ENCODE peak calls at places on chromosomes 13 and 19, in five cellular contexts. O, U, W, S and M are unnamed samples.

GRCh38 chr13:35598233-35598632 is 121.7 kb upstream of the MAB21L1 start:
- DNase-seq in U (no peak), O (no peak), S (no peak), W (no peak), M (no peak)

GRCh38 chr13:108595416-108596257 is 33.8 kb upstream of the MYO16 start:
- DNase-seq in U (no peak), W (no peak), O (peak), S (no peak), M (no peak)

GRCh38 chr19:12794936-12795335 is 3.6 kb downstream of the JUNB start:
- DNase-seq in W (no peak), O (no peak), U (no peak), S (no peak), M (no peak)

GRCh38 chr19:16465239-16465638 is 6.5 kb downstream of the EPS15L1 start:
- DNase-seq in W (no peak), U (no peak), S (no peak), O (no peak), M (no peak)

GRCh38 chr19:40806385-40807146 is 7.6 kb downstream of the EGLN2 start:
- DNase-seq in O (peak), W (peak), U (peak), S (peak), M (peak)

GRCh38 chr13:38309397-38309796 is 40.3 kb upstream of the UFM1 start:
- DNase-seq in O (no peak), U (no peak), S (no peak), W (no peak), M (no peak)

GRCh38 chr13:79492313-79492798 is 11.4 kb downstream of the NDFIP2 start:
- DNase-seq in S (no peak), W (no peak), O (no peak), U (no peak), M (no peak)

GRCh38 chr13:102800145-102801041 is 1.5 kb downstream of the BIVM start:
- DNase-seq in U (peak), S (peak), W (peak), O (peak), M (peak)

GRCh38 chr19:13428352-13428751 is 77.9 kb downstream of the CACNA1A start:
- DNase-seq in O (peak), S (no peak), U (no peak), W (no peak), M (no peak)

GRCh38 chr13:41639955-41640780 is 182.8 kb downstream of the RGCC start:
- DNase-seq in W (no peak), U (no peak), O (no peak), S (no peak), M (peak)

GRCh38 chr19:40363128-40363527 is 14.6 kb downstream of the PLD3 start:
- DNase-seq in S (no peak), U (no peak), O (no peak), W (no peak), M (no peak)

GRCh38 chr13:44373601-44374347 is at the start of gene SERP2:
- DNase-seq in W (peak), S (no peak), O (no peak), U (peak), M (no peak)

GRCh38 chr13:100244431-100244830 is 155.5 kb downstream of the PCCA start:
- DNase-seq in W (no peak), S (no peak), U (no peak), O (no peak), M (no peak)

GRCh38 chr13:52891685-52892084 is 43.2 kb upstream of the PCDH8 start:
- DNase-seq in U (no peak), W (no peak), S (no peak), O (no peak), M (no peak)

GRCh38 chr13:75776550-75776949 is 140.4 kb downstream of the LMO7 start:
- DNase-seq in S (no peak), U (no peak), O (no peak), W (no peak), M (no peak)

GRCh38 chr13:37138169-37138568 is 32.7 kb upstream of the CSNK1A1L start:
- DNase-seq in O (no peak), W (no peak), S (no peak), U (no peak), M (peak)

GRCh38 chr19:1169921-1170885 is 3.9 kb downstream of the SBNO2 start:
- DNase-seq in U (no peak), S (no peak), W (no peak), O (no peak), M (no peak)

GRCh38 chr13:97411894-97412460 is 22.0 kb upstream of the RAP2A start:
- DNase-seq in U (no peak), O (no peak), S (no peak), W (no peak), M (no peak)

GRCh38 chr19:1875646-1876493 is 9.4 kb downstream of the ABHD17A start:
- DNase-seq in W (peak), O (peak), U (peak), S (peak), M (peak)

GRCh38 chr13:60627071-60627686 is 230.2 kb downstream of the TDRD3 start:
- DNase-seq in W (peak), U (peak), S (no peak), O (peak), M (peak)

GRCh38 chr13:45082964-45083363 is 37.3 kb upstream of the GTF2F2 start:
- DNase-seq in W (no peak), O (no peak), S (no peak), U (no peak), M (no peak)

GRCh38 chr19:32718286-32718685 is 1.3 kb upstream of the TDRD12 start:
- DNase-seq in W (no peak), O (no peak), U (no peak), S (no peak), M (no peak)

GRCh38 chr13:110714798-110715394 is 1.4 kb downstream of the ING1 start:
- DNase-seq in S (no peak), U (peak), O (peak), W (peak), M (peak)

GRCh38 chr13:52994865-52995264 is 33.7 kb upstream of the OLFM4 start:
- DNase-seq in S (no peak), W (no peak), U (no peak), O (no peak), M (no peak)

GRCh38 chr13:97506511-97506910 is 72.5 kb downstream of the RAP2A start:
- DNase-seq in O (no peak), U (no peak), W (no peak), S (no peak), M (no peak)

GRCh38 chr19:29651622-29652394 is 13.5 kb upstream of the PLEKHF1 start:
- DNase-seq in S (no peak), U (no peak), W (no peak), O (no peak), M (no peak)

GRCh38 chr19:6639439-6639838 is 30.5 kb downstream of the TNFSF14 start:
- DNase-seq in O (no peak), S (no peak), U (no peak), W (no peak), M (no peak)

GRCh38 chr19:797528-798414 is 519 bp downstream of the PTBP1 start:
- DNase-seq in O (peak), W (peak), S (peak), U (peak), M (peak)

GRCh38 chr13:112455476-112456059 is 79.4 kb downstream of the SPACA7 start:
- DNase-seq in W (no peak), U (no peak), O (no peak), S (no peak), M (no peak)

GRCh38 chr13:25574437-25575426 is 203.0 kb downstream of the ATP8A2 start:
- DNase-seq in S (peak), U (peak), W (peak), O (peak), M (peak)

GRCh38 chr19:19338082-19338481 is 17.5 kb downstream of the MAU2 start:
- DNase-seq in W (no peak), S (no peak), O (no peak), U (no peak), M (no peak)

GRCh38 chr19:18270304-18270703 is 3.9 kb downstream of the IQCN start:
- DNase-seq in W (no peak), O (no peak), U (no peak), S (peak), M (no peak)

GRCh38 chr13:75641026-75641425 is 4.9 kb downstream of the LMO7 start:
- DNase-seq in W (no peak), S (no peak), O (no peak), U (no peak), M (no peak)